ENCODE peak calls at places on chromosome 3, in five cellular contexts. Z, N, X, B and L are unnamed samples.

GRCh38 chr3:81043660-81044199 is 717.7 kb downstream of the GBE1 start:
- DNase-seq in Z (no peak), N (no peak), X (no peak), B (no peak), L (no peak)

GRCh38 chr3:99753268-99753975 is 64.2 kb upstream of the CMSS1 start:
- DNase-seq in Z (no peak), N (peak), X (peak), B (no peak), L (no peak)

GRCh38 chr3:78791745-78792144 is 976.1 kb downstream of the ROBO1 start:
- DNase-seq in Z (no peak), N (no peak), X (no peak), B (no peak), L (no peak)

GRCh38 chr3:112446343-112446742 is 52.9 kb downstream of the BTLA start:
- DNase-seq in Z (no peak), N (no peak), X (peak), B (no peak), L (no peak)

GRCh38 chr3:186529204-186529999 is 14.8 kb downstream of the CRYGS start:
- DNase-seq in Z (no peak), N (no peak), X (no peak), B (no peak), L (no peak)

GRCh38 chr3:194367992-194368841 is 1.3 kb downstream of the LRRC15 start:
- DNase-seq in Z (no peak), N (no peak), X (peak), B (no peak), L (peak)

GRCh38 chr3:140292684-140293083 is 357.7 kb downstream of the CLSTN2 start:
- DNase-seq in Z (no peak), N (no peak), X (peak), B (no peak), L (no peak)

GRCh38 chr3:115341208-115341607 is 194.1 kb upstream of the ZBTB20 start:
- DNase-seq in Z (no peak), N (no peak), X (peak), B (no peak), L (no peak)

GRCh38 chr3:187913617-187914033 is 168.4 kb upstream of the BCL6 start:
- DNase-seq in Z (no peak), N (no peak), X (peak), B (no peak), L (no peak)

GRCh38 chr3:180267202-180267843 is 230.6 kb upstream of the PEX5L start:
- DNase-seq in Z (no peak), N (no peak), X (no peak), B (no peak), L (no peak)

GRCh38 chr3:181633556-181633955 is 78.2 kb upstream of the SOX2 start:
- DNase-seq in Z (no peak), N (no peak), X (no peak), B (no peak), L (no peak)

GRCh38 chr3:46542344-46542743 is 23.8 kb downstream of the LRRC2 start:
- DNase-seq in Z (peak), N (no peak), X (no peak), B (no peak), L (no peak)

GRCh38 chr3:117887031-117887430 is 1147.6 kb downstream of the IGSF11 start:
- DNase-seq in Z (no peak), N (no peak), X (no peak), B (no peak), L (no peak)